ENCODE peak calls at places on chromosome 7, in four cellular contexts. One of them, this sample, is unnamed.

GRCh38 chr7:12759112-12759511 is 71.7 kb downstream of the ARL4A start:
- DNase-seq in DMS79 treated with DMSO at 0.1 percent for 48 hours: no peak
- DNase-seq in transverse colon: no peak
- DNase-seq in kidney glomerular epithelial cell: no peak
- DNase-seq in this sample: no peak

GRCh38 chr7:135761751-135762488 is 13.3 kb upstream of the FAM180A start:
- DNase-seq in kidney glomerular epithelial cell: no peak
- DNase-seq in transverse colon: no peak
- DNase-seq in DMS79 treated with DMSO at 0.1 percent for 48 hours: no peak
- DNase-seq in this sample: no peak

GRCh38 chr7:132580277-132580676 is 4.0 kb upstream of the PLXNA4 start:
- DNase-seq in kidney glomerular epithelial cell: no peak
- DNase-seq in DMS79 treated with DMSO at 0.1 percent for 48 hours: no peak
- DNase-seq in transverse colon: no peak
- DNase-seq in this sample: peak

GRCh38 chr7:70693300-70693689 is 438.6 kb upstream of the GALNT17 start:
- DNase-seq in transverse colon: no peak
- DNase-seq in DMS79 treated with DMSO at 0.1 percent for 48 hours: no peak
- DNase-seq in kidney glomerular epithelial cell: peak
- DNase-seq in this sample: no peak

GRCh38 chr7:125661-126060 is 66.7 kb upstream of the FAM20C start:
- DNase-seq in kidney glomerular epithelial cell: no peak
- DNase-seq in DMS79 treated with DMSO at 0.1 percent for 48 hours: no peak
- DNase-seq in transverse colon: no peak
- DNase-seq in this sample: no peak

GRCh38 chr7:111092406-111093160 is 1.7 kb downstream of the LRRN3 start:
- DNase-seq in transverse colon: no peak
- DNase-seq in kidney glomerular epithelial cell: no peak
- DNase-seq in DMS79 treated with DMSO at 0.1 percent for 48 hours: peak
- DNase-seq in this sample: no peak

GRCh38 chr7:30206466-30206865 is 71.7 kb downstream of the MTURN start:
- DNase-seq in kidney glomerular epithelial cell: peak
- DNase-seq in DMS79 treated with DMSO at 0.1 percent for 48 hours: no peak
- DNase-seq in transverse colon: no peak
- DNase-seq in this sample: no peak

GRCh38 chr7:144835166-144835611 is 664 bp downstream of the TPK1 start:
- DNase-seq in DMS79 treated with DMSO at 0.1 percent for 48 hours: peak
- DNase-seq in kidney glomerular epithelial cell: peak
- DNase-seq in transverse colon: peak
- DNase-seq in this sample: peak

GRCh38 chr7:22207724-22208225 is 149.2 kb downstream of the RAPGEF5 start:
- DNase-seq in kidney glomerular epithelial cell: no peak
- DNase-seq in transverse colon: no peak
- DNase-seq in DMS79 treated with DMSO at 0.1 percent for 48 hours: no peak
- DNase-seq in this sample: no peak

GRCh38 chr7:151249034-151249731 is 689 bp upstream of the SMARCD3 start:
- DNase-seq in transverse colon: peak
- DNase-seq in kidney glomerular epithelial cell: peak
- DNase-seq in DMS79 treated with DMSO at 0.1 percent for 48 hours: no peak
- DNase-seq in this sample: peak

GRCh38 chr7:121187222-121187621 is 141.6 kb upstream of the WNT16 start:
- DNase-seq in DMS79 treated with DMSO at 0.1 percent for 48 hours: no peak
- DNase-seq in transverse colon: no peak
- DNase-seq in kidney glomerular epithelial cell: no peak
- DNase-seq in this sample: no peak

GRCh38 chr7:151682831-151683614 is 163.3 kb upstream of the RHEB start:
- DNase-seq in kidney glomerular epithelial cell: no peak
- DNase-seq in transverse colon: no peak
- DNase-seq in DMS79 treated with DMSO at 0.1 percent for 48 hours: no peak
- DNase-seq in this sample: no peak

GRCh38 chr7:122935620-122936019 is 49.4 kb upstream of the CADPS2 start:
- DNase-seq in kidney glomerular epithelial cell: no peak
- DNase-seq in DMS79 treated with DMSO at 0.1 percent for 48 hours: no peak
- DNase-seq in transverse colon: no peak
- DNase-seq in this sample: no peak

This sample was measured in RPMI8226.